ENCODE peak calls at places on chromosomes 4 and X, in five cellular contexts. K is left ventricle myocardium inferior, T is choroid plexus epithelial cell, F is AG04450, J is fibroblast of mammary gland. V is an unnamed sample.

GRCh38 chrX:48540015-48540350 is 469 bp downstream of the TBC1D25 start:
- DNase-seq in F (no peak), J (peak), T (peak), K (no peak), V (peak)

GRCh38 chr4:121057466-121057911 is 14.8 kb downstream of the NDNF start:
- DNase-seq in F (no peak), J (no peak), K (no peak), T (no peak), V (no peak)

GRCh38 chrX:29215251-29215650 is 628.0 kb downstream of the IL1RAPL1 start:
- DNase-seq in F (no peak), K (no peak), J (peak), T (peak), V (no peak)

GRCh38 chr4:36573441-36573840 is 292.0 kb downstream of the DTHD1 start:
- DNase-seq in T (no peak), K (no peak), F (no peak), J (no peak), V (no peak)

GRCh38 chrX:150506486-150506885 is 61.9 kb upstream of the MTM1 start:
- DNase-seq in K (no peak), J (no peak), F (no peak), T (no peak), V (no peak)

GRCh38 chr4:40466789-40467188 is 131.7 kb downstream of the CHRNA9 start:
- DNase-seq in K (no peak), J (no peak), F (no peak), T (no peak), V (no peak)

GRCh38 chr4:55399581-55399980 is 3.8 kb downstream of the TMEM165 start:
- DNase-seq in F (no peak), K (no peak), T (no peak), J (no peak), V (no peak)

GRCh38 chr4:30386266-30386895 is 333.8 kb upstream of the PCDH7 start:
- DNase-seq in T (peak), J (peak), F (peak), K (no peak), V (no peak)

GRCh38 chr4:163111588-163111987 is 55.1 kb downstream of the NAF1 start:
- DNase-seq in J (peak), K (no peak), F (no peak), T (peak), V (no peak)

GRCh38 chr4:11189756-11190155 is 238.9 kb downstream of the HS3ST1 start:
- DNase-seq in K (no peak), F (no peak), T (no peak), J (no peak), V (no peak)

GRCh38 chr4:37666625-37667071 is 19.5 kb downstream of the RELL1 start:
- DNase-seq in F (peak), T (peak), J (peak), K (no peak), V (peak)

GRCh38 chrX:123081766-123082165 is 102.3 kb upstream of the GRIA3 start:
- DNase-seq in K (no peak), T (no peak), F (no peak), J (peak), V (peak)

GRCh38 chrX:155070975-155071693 is at the start of the genes BRCC3, CMC4 and MTCP1:
- DNase-seq in F (peak), K (peak), T (peak), J (peak), V (peak)

GRCh38 chr4:159010563-159011260 is 92.2 kb upstream of the RAPGEF2 start:
- DNase-seq in J (peak), F (peak), K (peak), T (peak), V (peak)

GRCh38 chrX:69493193-69493592 is 10.9 kb upstream of the NALF2 start:
- DNase-seq in F (no peak), K (no peak), T (peak), J (peak), V (no peak)

GRCh38 chr4:71130827-71131603 is 137.6 kb downstream of the DCK start:
- DNase-seq in K (no peak), J (peak), F (no peak), T (peak), V (peak)
- H3K4me3 ChIP-seq in K (no peak), J (no peak), F (peak), T (no peak), V (peak)

GRCh38 chr4:184385705-184386141 is 88.6 kb downstream of the IRF2 start:
- DNase-seq in K (peak), T (no peak), J (no peak), F (no peak), V (no peak)

GRCh38 chr4:184384810-184385557 is 89.4 kb downstream of the IRF2 start:
- DNase-seq in J (no peak), T (peak), K (no peak), F (no peak), V (no peak)

GRCh38 chr4:184387351-184387750 is 87.0 kb downstream of the IRF2 start:
- DNase-seq in F (no peak), T (no peak), K (no peak), J (no peak), V (no peak)

GRCh38 chr4:184388106-184388505 is 86.2 kb downstream of the IRF2 start:
- DNase-seq in T (no peak), F (no peak), J (no peak), K (no peak), V (no peak)

DNA sequence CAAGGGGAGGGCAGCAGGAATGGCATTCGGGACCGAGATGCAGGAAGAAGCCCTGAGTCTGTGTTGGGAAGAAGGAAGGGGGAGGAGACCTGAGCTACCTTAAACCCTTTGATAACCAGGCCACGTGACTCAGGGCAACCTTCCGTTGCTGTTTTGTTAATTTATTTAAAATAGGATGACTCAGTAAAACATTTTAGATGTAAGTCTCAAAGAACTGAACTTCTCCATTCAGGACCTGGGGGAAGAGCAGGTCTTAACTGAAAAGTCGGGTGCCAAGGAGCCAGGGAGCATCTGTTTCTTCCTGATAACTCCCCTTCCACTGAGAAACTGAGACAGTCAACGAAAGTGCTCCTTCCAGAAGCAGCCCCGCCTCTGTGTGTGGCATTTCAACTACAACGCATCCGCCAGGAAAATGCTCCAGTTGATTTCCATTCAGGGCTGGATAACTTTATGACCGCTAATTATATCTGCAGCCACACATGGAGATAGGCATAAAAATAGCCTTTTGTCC is 88.0 kb downstream of the IRF2 start:
- DNase-seq in J (no peak), T (no peak), F (no peak), K (peak), V (no peak)
- H3K4me3 ChIP-seq in J (no peak), T (no peak), F (no peak), K (peak), V (no peak)

DNA sequence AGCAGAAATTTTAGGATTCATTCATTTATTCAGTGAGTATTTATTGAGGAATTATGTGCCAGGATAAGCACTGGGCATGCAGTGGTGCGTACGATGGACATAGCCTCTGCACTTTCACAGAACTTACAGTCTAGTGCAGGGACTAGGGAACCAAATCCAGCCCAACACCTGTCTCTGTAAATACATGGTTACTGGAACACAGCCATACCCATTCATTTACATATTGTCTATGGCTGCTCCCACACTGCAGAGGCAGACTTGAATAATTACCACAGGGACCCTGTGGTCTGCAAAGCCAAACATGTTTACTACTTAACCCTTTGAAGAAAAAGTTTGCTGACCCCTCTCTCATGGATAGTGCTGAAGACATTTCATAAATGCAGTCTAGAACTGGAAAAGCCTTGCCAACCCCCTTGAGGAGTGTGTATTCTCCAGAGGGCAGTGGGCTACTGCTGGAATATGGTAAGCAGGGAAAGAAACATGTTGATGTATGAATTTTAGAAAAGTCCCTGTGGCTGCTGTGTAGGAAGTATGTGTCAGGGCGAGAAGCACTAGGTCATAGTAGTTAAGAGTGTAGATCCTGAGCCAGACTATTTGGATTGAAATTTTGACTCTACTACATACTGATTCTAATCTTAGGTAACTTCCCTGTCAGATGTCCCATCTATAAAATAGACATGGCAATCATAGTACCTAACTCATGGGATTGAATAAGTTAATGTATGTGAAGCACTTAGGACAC is 75.5 kb downstream of the GALNT7 start:
- DNase-seq in K (no peak), J (no peak), F (no peak), T (no peak), V (no peak)
- H3K4me3 ChIP-seq in K (no peak), J (no peak), F (no peak), T (no peak), V (no peak)

DNA sequence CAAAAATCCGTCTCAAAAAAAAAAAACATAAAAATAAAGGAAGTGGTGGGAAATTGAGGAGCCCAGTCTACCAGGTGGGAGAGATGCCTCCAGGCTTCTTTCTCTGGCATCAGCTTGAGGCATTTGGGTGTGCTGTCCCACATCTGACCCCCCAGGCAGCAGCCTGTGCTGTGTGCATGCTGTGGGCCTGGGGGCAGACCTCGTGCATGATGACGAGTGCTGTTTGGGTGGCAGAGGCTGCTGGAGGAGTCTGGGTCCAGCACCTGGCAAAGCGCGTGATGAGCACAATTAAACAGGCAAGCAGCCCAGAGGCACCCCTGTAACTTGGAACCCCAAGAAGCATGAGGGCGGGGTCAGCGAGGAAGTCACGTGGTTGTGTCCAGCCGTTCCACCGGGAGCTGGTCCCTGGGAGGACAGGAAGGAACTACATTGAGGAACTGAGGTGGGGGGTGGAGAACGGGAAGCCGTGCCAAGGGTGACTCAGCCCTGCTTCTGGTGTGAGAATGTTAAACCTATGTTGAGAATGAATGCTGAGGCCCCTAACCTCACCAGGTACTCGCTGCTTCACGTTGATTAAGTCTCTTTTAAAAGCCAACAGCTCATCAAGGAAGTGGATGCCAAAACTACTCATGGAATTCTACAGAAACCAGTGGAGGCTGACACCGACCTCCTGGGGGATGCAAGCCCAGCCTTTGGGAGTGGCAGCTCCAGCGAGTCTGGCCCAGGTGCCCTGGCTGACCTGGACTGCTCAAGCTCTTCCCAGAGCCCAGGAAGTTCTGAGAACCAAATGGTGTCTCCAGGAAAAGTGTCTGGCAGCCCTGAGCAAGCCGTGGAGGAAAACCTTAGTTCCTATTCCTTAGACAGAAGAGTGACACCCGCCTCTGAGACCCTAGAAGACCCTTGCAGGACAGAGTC is 6.1 kb downstream of the TACC3 start:
- DNase-seq in J (peak), F (no peak), K (peak), T (peak), V (peak)
- H3K4me3 ChIP-seq in J (no peak), F (no peak), K (peak), T (no peak), V (no peak)

DNA sequence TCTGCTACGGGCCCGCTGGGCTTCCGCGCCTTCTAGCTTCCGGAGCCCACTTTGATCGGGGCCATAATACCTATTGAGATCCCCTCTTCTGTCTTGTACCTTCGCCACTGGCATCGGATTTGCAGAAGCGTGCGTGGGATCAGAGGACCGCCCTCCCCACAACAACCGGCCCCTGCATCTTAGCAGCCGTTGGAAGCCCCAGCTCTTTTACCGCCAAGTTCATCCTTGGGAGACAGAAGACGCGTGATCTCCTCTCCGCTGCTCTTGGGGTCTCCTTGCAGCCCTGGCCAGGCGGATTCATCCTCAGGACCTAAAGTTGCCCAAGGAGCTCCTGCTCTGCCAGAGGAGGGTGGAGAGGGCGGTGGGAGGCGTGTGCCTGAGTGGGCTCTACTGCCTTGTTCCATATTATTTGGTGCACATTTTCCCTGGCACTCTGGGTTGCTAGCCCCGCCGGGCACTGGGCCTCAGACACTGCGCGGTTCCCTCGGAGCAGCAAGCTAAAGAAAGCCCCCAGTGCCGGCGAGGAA is 1.6 kb downstream of the SLIT2 start:
- DNase-seq in K (no peak), F (no peak), T (peak), J (no peak), V (no peak)
- H3K4me3 ChIP-seq in K (peak), F (peak), T (peak), J (peak), V (peak)

GRCh38 chr4:140212646-140213045 is 58.7 kb upstream of the MAML3 start:
- DNase-seq in F (no peak), K (no peak), J (no peak), T (no peak), V (no peak)
- H3K4me3 ChIP-seq in F (no peak), K (no peak), J (no peak), T (no peak), V (no peak)

DNA sequence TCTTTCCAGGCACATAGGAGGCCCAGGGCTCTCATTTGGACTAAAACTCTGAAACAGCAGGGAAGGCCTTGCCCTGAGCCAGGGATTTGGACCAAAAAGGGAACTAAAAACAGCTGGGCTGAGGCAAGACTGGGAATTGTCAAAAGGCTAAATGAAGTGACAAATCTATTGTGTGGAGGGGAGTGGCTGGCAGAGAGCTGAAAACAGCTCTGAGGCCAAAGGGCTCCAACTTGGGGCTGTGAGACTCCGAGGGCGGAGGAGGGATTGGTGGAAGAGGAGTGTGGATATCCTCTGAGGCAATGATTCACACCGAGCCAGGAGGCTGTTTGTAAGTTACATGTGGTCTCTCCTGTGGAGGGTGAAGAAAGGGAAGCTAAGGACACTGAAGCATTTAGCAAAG is 63.2 kb downstream of the PHEX start:
- DNase-seq in T (peak), F (no peak), K (peak), J (peak), V (peak)
- H3K4me3 ChIP-seq in T (no peak), F (no peak), K (no peak), J (no peak), V (no peak)

DNA sequence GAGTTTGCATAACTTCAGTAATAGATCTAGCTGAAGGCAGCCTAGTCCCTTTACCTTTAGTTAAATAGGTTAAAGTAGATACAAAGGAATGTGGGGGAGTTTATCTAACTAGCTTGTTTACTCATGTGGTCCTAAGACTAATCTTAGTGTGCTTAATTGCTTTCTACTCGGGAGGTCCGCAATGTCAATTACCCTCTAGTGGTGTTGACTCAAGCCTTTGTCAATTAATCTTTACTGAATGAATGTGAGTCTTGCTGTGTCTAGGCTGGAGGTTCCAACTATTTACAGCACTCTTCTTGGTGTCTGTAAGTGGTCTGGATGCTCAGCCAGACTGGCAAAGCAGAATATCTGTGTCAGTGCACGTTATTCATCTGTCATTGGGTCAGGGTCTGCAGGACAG is 17.9 kb upstream of the YTHDC1 start:
- DNase-seq in F (no peak), K (no peak), T (no peak), J (no peak), V (no peak)
- H3K4me3 ChIP-seq in F (no peak), K (no peak), T (no peak), J (no peak), V (no peak)